ENCODE peak calls at places on chromosomes 2 and 18, in seven cellular contexts. One of them, this sample, is unnamed.
A peak's percentile ranks its signal among the peaks of the same experiment; 100 is the strongest.

GRCh38 chr2:61853086-61853847 is 593 bp downstream of the FAM161A start:
- DNase-seq in fibroblast of the aortic adventitia: peak; percentile 4
- DNase-seq in GM06990: no peak
- DNase-seq in foreskin fibroblast: no peak
- DNase-seq in foreskin keratinocyte: peak; percentile 16
- DNase-seq in AG04449: no peak
- DNase-seq in spleen: no peak
- DNase-seq in this sample: peak; percentile 78

GRCh38 chr2:131048641-131049040 is 44.6 kb downstream of the FAM168B start:
- DNase-seq in foreskin keratinocyte: no peak
- DNase-seq in spleen: no peak
- DNase-seq in GM06990: no peak
- DNase-seq in AG04449: no peak
- DNase-seq in foreskin fibroblast: no peak
- DNase-seq in fibroblast of the aortic adventitia: no peak
- DNase-seq in this sample: no peak

GRCh38 chr2:141151611-141152286 is 979.1 kb downstream of the LRP1B start:
- DNase-seq in AG04449: no peak
- DNase-seq in GM06990: no peak
- DNase-seq in fibroblast of the aortic adventitia: no peak
- DNase-seq in foreskin keratinocyte: no peak
- DNase-seq in spleen: no peak
- DNase-seq in foreskin fibroblast: no peak
- DNase-seq in this sample: no peak

GRCh38 chr2:211133766-211134165 is 577.4 kb downstream of the CPS1 start:
- DNase-seq in spleen: no peak
- DNase-seq in foreskin keratinocyte: no peak
- DNase-seq in GM06990: no peak
- DNase-seq in AG04449: no peak
- DNase-seq in foreskin fibroblast: no peak
- DNase-seq in fibroblast of the aortic adventitia: peak; percentile 81
- DNase-seq in this sample: no peak

GRCh38 chr2:105797298-105797819 is 52.6 kb downstream of the NCK2 start:
- DNase-seq in spleen: no peak
- DNase-seq in foreskin fibroblast: no peak
- DNase-seq in foreskin keratinocyte: peak; percentile 57
- DNase-seq in AG04449: no peak
- DNase-seq in GM06990: peak; percentile 81
- DNase-seq in fibroblast of the aortic adventitia: peak; percentile 31
- DNase-seq in this sample: no peak

GRCh38 chr2:61670591-61671503 is 132.7 kb upstream of the XPO1 start:
- DNase-seq in fibroblast of the aortic adventitia: peak; percentile 42
- DNase-seq in foreskin fibroblast: no peak
- DNase-seq in foreskin keratinocyte: peak; percentile 68
- DNase-seq in spleen: no peak
- DNase-seq in AG04449: no peak
- DNase-seq in GM06990: peak; percentile 37
- DNase-seq in this sample: peak; percentile 43

GRCh38 chr2:10550206-10551001 is 102.3 kb upstream of the ODC1 start:
- DNase-seq in AG04449: no peak
- DNase-seq in foreskin keratinocyte: no peak
- DNase-seq in fibroblast of the aortic adventitia: no peak
- DNase-seq in foreskin fibroblast: no peak
- DNase-seq in GM06990: no peak
- DNase-seq in spleen: no peak
- DNase-seq in this sample: no peak

GRCh38 chr2:182866095-182866460 is 359 bp downstream of the FRZB start:
- DNase-seq in GM06990: no peak
- DNase-seq in fibroblast of the aortic adventitia: no peak
- DNase-seq in foreskin fibroblast: no peak
- DNase-seq in spleen: no peak
- DNase-seq in foreskin keratinocyte: no peak
- DNase-seq in AG04449: no peak
- DNase-seq in this sample: peak; percentile 15

GRCh38 chr2:204315236-204315662 is 230.0 kb upstream of the PARD3B start:
- DNase-seq in foreskin fibroblast: no peak
- DNase-seq in GM06990: no peak
- DNase-seq in spleen: peak; percentile 37
- DNase-seq in AG04449: no peak
- DNase-seq in fibroblast of the aortic adventitia: peak; percentile 11
- DNase-seq in foreskin keratinocyte: no peak
- DNase-seq in this sample: no peak

GRCh38 chr18:74197705-74198341 is 49.5 kb downstream of the TIMM21 start:
- DNase-seq in AG04449: no peak
- DNase-seq in spleen: no peak
- DNase-seq in foreskin fibroblast: no peak
- DNase-seq in GM06990: no peak
- DNase-seq in foreskin keratinocyte: no peak
- DNase-seq in fibroblast of the aortic adventitia: no peak
- DNase-seq in this sample: peak; percentile 20

GRCh38 chr2:42064417-42064942 is 16.7 kb downstream of the PKDCC start:
- DNase-seq in foreskin fibroblast: peak; percentile 68
- DNase-seq in fibroblast of the aortic adventitia: peak; percentile 88
- DNase-seq in GM06990: no peak
- DNase-seq in spleen: no peak
- DNase-seq in foreskin keratinocyte: no peak
- DNase-seq in AG04449: peak; percentile 64
- DNase-seq in this sample: no peak

GRCh38 chr18:39030124-39030655 is 1464.6 kb upstream of the CELF4 start:
- DNase-seq in spleen: no peak
- DNase-seq in fibroblast of the aortic adventitia: no peak
- DNase-seq in foreskin keratinocyte: no peak
- DNase-seq in AG04449: no peak
- DNase-seq in GM06990: no peak
- DNase-seq in foreskin fibroblast: no peak
- DNase-seq in this sample: no peak

GRCh38 chr2:156399224-156399949 is 36.8 kb upstream of the GPD2 start:
- DNase-seq in foreskin keratinocyte: no peak
- DNase-seq in AG04449: no peak
- DNase-seq in fibroblast of the aortic adventitia: peak; percentile 29
- DNase-seq in spleen: no peak
- DNase-seq in foreskin fibroblast: peak; percentile 59
- DNase-seq in GM06990: no peak
- DNase-seq in this sample: no peak

GRCh38 chr2:55952415-55952814 is 28.8 kb upstream of the EFEMP1 start:
- DNase-seq in AG04449: no peak
- DNase-seq in GM06990: no peak
- DNase-seq in spleen: no peak
- DNase-seq in foreskin fibroblast: no peak
- DNase-seq in foreskin keratinocyte: no peak
- DNase-seq in fibroblast of the aortic adventitia: no peak
- DNase-seq in this sample: no peak

GRCh38 chr18:10455726-10456453 is 1.5 kb downstream of the APCDD1 start:
- DNase-seq in spleen: no peak
- DNase-seq in AG04449: no peak
- DNase-seq in foreskin fibroblast: no peak
- DNase-seq in fibroblast of the aortic adventitia: no peak
- DNase-seq in foreskin keratinocyte: no peak
- DNase-seq in GM06990: no peak
- DNase-seq in this sample: no peak

GRCh38 chr18:45984546-45985235 is 17.6 kb upstream of the EPG5 start:
- DNase-seq in fibroblast of the aortic adventitia: no peak
- DNase-seq in GM06990: no peak
- DNase-seq in AG04449: no peak
- DNase-seq in foreskin fibroblast: no peak
- DNase-seq in foreskin keratinocyte: no peak
- DNase-seq in spleen: no peak
- DNase-seq in this sample: no peak

GRCh38 chr2:202317080-202317859 is 51.7 kb downstream of the NOP58 start:
- DNase-seq in fibroblast of the aortic adventitia: peak; percentile 99
- DNase-seq in foreskin fibroblast: peak; percentile 65
- DNase-seq in foreskin keratinocyte: peak; percentile 48
- DNase-seq in AG04449: peak; percentile 26
- DNase-seq in spleen: no peak
- DNase-seq in GM06990: no peak
- DNase-seq in this sample: no peak

GRCh38 chr18:394997-395383 is 105.5 kb downstream of the COLEC12 start:
- DNase-seq in spleen: no peak
- DNase-seq in GM06990: no peak
- DNase-seq in AG04449: peak; percentile 80
- DNase-seq in fibroblast of the aortic adventitia: peak; percentile 99
- DNase-seq in foreskin fibroblast: peak; percentile 79
- DNase-seq in foreskin keratinocyte: no peak
- DNase-seq in this sample: no peak

GRCh38 chr2:79580175-79580574 is 67.3 kb downstream of the CTNNA2 start:
- DNase-seq in GM06990: no peak
- DNase-seq in spleen: no peak
- DNase-seq in foreskin fibroblast: no peak
- DNase-seq in fibroblast of the aortic adventitia: no peak
- DNase-seq in foreskin keratinocyte: no peak
- DNase-seq in AG04449: no peak
- DNase-seq in this sample: no peak

GRCh38 chr2:231604101-231604684 is 11.5 kb downstream of the TEX44 start:
- DNase-seq in GM06990: no peak
- DNase-seq in foreskin keratinocyte: peak; percentile 17
- DNase-seq in AG04449: no peak
- DNase-seq in spleen: peak; percentile 88
- DNase-seq in fibroblast of the aortic adventitia: no peak
- DNase-seq in foreskin fibroblast: no peak
- DNase-seq in this sample: peak; percentile 80

GRCh38 chr2:232386740-232387450 is 8.3 kb downstream of the ALPP start:
- DNase-seq in foreskin keratinocyte: peak; percentile 7
- DNase-seq in spleen: no peak
- DNase-seq in AG04449: no peak
- DNase-seq in GM06990: no peak
- DNase-seq in fibroblast of the aortic adventitia: no peak
- DNase-seq in foreskin fibroblast: no peak
- DNase-seq in this sample: no peak

DNA sequence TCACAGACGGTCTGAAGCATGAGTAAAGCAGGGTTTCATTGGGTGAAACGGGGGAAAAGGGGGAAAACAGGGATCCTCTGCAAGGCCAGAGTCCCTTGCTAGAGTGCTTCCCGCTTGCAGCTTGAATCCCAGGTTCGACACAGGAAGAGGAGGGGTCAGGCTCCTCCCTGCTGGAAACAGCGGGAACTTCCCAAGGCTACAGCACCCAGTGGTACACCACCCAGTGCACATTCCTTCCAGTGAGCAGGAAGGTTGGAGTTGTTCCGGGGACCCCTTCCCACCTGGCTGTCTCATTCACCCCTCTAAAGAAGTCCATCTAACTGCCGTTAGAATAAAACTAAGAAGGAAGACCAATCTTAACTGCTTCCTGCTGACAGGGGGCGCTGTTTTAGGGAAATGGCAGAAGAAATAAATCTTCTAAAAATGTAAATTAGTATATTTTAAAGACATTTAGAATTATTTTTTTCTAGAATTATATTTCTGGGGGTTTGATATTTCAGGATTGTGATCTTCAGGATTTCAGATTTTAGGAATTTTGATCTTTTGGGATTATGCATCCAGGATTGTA is 230.9 kb downstream of the RBM43 start:
- DNase-seq in AG04449: no peak
- DNase-seq in foreskin fibroblast: no peak
- DNase-seq in fibroblast of the aortic adventitia: no peak
- DNase-seq in spleen: no peak
- DNase-seq in foreskin keratinocyte: no peak
- DNase-seq in GM06990: no peak
- DNase-seq in this sample: no peak
- TF ChIP-seq CTCF in AG04449: no peak
- TF ChIP-seq CTCF in foreskin fibroblast: peak; percentile 19
- TF ChIP-seq CTCF in fibroblast of the aortic adventitia: peak; percentile 9
- TF ChIP-seq CTCF in spleen: no peak
- TF ChIP-seq CTCF in foreskin keratinocyte: peak; percentile 45
- TF ChIP-seq CTCF in GM06990: peak; percentile 19
- TF ChIP-seq CTCF in this sample: peak; percentile 12

GRCh38 chr2:15748736-15749323 is 157.2 kb downstream of the DDX1 start:
- DNase-seq in foreskin fibroblast: no peak
- DNase-seq in AG04449: no peak
- DNase-seq in fibroblast of the aortic adventitia: no peak
- DNase-seq in foreskin keratinocyte: peak; percentile 2
- DNase-seq in spleen: no peak
- DNase-seq in GM06990: no peak
- DNase-seq in this sample: peak; percentile 65
- TF ChIP-seq CTCF in foreskin fibroblast: peak; percentile 3
- TF ChIP-seq CTCF in AG04449: no peak
- TF ChIP-seq CTCF in fibroblast of the aortic adventitia: no peak
- TF ChIP-seq CTCF in foreskin keratinocyte: peak; percentile 63
- TF ChIP-seq CTCF in spleen: no peak
- TF ChIP-seq CTCF in GM06990: peak; percentile 62
- TF ChIP-seq CTCF in this sample: peak; percentile 35

GRCh38 chr2:71454221-71455010 is 1.1 kb downstream of the DYSF start:
- DNase-seq in GM06990: no peak
- DNase-seq in foreskin fibroblast: no peak
- DNase-seq in AG04449: no peak
- DNase-seq in foreskin keratinocyte: no peak
- DNase-seq in fibroblast of the aortic adventitia: no peak
- DNase-seq in spleen: peak; percentile 83
- DNase-seq in this sample: no peak
- TF ChIP-seq CTCF in GM06990: no peak
- TF ChIP-seq CTCF in foreskin fibroblast: no peak
- TF ChIP-seq CTCF in AG04449: no peak
- TF ChIP-seq CTCF in foreskin keratinocyte: no peak
- TF ChIP-seq CTCF in fibroblast of the aortic adventitia: no peak
- TF ChIP-seq CTCF in spleen: no peak
- TF ChIP-seq CTCF in this sample: no peak

DNA sequence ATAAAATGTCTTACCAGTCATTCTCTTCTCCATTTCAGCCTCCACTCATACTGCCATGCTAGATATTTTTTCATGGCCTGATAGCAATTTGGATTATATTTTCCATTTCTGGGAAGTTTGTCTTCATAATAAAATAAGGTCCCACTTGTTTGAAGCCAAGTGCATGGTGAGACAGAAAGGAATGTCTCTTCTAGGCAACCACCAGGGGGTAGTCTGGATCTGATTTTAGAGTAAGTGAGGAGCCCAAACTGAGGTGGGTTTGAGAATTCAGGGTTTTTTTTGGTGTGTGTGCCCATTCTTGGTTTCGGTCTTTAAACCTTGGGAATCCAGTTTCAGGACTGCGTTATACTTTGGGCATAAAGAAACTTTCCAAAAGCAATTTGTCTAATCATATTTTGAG is 315.5 kb downstream of the RPRM start:
- DNase-seq in GM06990: no peak
- DNase-seq in foreskin fibroblast: no peak
- DNase-seq in fibroblast of the aortic adventitia: no peak
- DNase-seq in spleen: no peak
- DNase-seq in foreskin keratinocyte: peak; percentile 11
- DNase-seq in AG04449: no peak
- DNase-seq in this sample: peak; percentile 28
- TF ChIP-seq CTCF in GM06990: peak; percentile 56
- TF ChIP-seq CTCF in foreskin fibroblast: no peak
- TF ChIP-seq CTCF in fibroblast of the aortic adventitia: no peak
- TF ChIP-seq CTCF in spleen: no peak
- TF ChIP-seq CTCF in foreskin keratinocyte: peak; percentile 49
- TF ChIP-seq CTCF in AG04449: no peak
- TF ChIP-seq CTCF in this sample: peak; percentile 26

This sample was measured in GM13976.